ENCODE peak calls at places on chromosomes 4 and X, in nine cellular contexts. N is NAMALWA; S is lower leg skin; H is heart right ventricle; K is H9; M is posterior vena cava; E is activated CD4-positive, alpha-beta T cell treated with anti-CD3 and anti-CD28 coated beads, Interleukin-2, amount 50 U/mL, for 1 hour; T is AG08395; O is pancreas. Z is an unnamed sample.

GRCh38 chr4:165208741-165209388 is 1.5 kb downstream of the KLHL2 start:
- DNase-seq in E (no peak), M (no peak), N (peak), T (no peak), H (no peak), O (no peak), K (no peak), S (no peak), Z (no peak)

GRCh38 chr4:109164011-109164410 is 138.4 kb downstream of the COL25A1 start:
- DNase-seq in H (no peak), K (no peak), O (no peak), N (no peak), E (no peak), M (no peak), S (no peak), T (peak), Z (peak)

GRCh38 chrX:38375888-38376287 is 23.5 kb downstream of the OTC start:
- DNase-seq in S (no peak), T (peak), M (no peak), H (no peak), O (no peak), K (no peak), N (peak), E (no peak), Z (peak)

GRCh38 chrX:150365051-150365952 is 2.2 kb downstream of the MAMLD1 start:
- DNase-seq in O (peak), H (peak), T (no peak), M (peak), K (peak), E (peak), N (peak), S (peak), Z (peak)

GRCh38 chrX:40068048-40068447 is 29.7 kb downstream of the BCOR start:
- DNase-seq in K (no peak), S (no peak), M (no peak), E (no peak), T (no peak), N (peak), H (no peak), O (no peak), Z (no peak)

GRCh38 chr4:123580981-123581664 is 184.5 kb downstream of the SPRY1 start:
- DNase-seq in T (no peak), O (no peak), M (no peak), N (no peak), K (no peak), H (no peak), E (no peak), S (no peak), Z (no peak)

GRCh38 chr4:336099-336892 is 1.3 kb upstream of the ZNF141 start:
- DNase-seq in H (peak), T (peak), E (no peak), S (peak), K (peak), N (no peak), M (no peak), O (peak), Z (peak)

GRCh38 chrX:136710324-136710951 is 62.5 kb downstream of the CD40LG start:
- DNase-seq in K (no peak), E (no peak), M (no peak), H (no peak), N (no peak), S (no peak), O (no peak), T (no peak), Z (no peak)

GRCh38 chrX:56564921-56565861 is 1.8 kb downstream of the UBQLN2 start:
- DNase-seq in E (no peak), T (no peak), M (peak), K (no peak), N (peak), O (peak), S (no peak), H (no peak), Z (peak)

GRCh38 chr4:43374352-43374751 is 481.8 kb downstream of the GRXCR1 start:
- DNase-seq in E (no peak), O (no peak), K (no peak), M (no peak), H (no peak), T (no peak), N (no peak), S (no peak), Z (no peak)

GRCh38 chrX:100748133-100748532 is 16.2 kb upstream of the SYTL4 start:
- DNase-seq in N (no peak), T (no peak), K (no peak), M (no peak), O (no peak), S (no peak), H (no peak), E (no peak), Z (no peak)

GRCh38 chr4:184941671-184942070 is 76.6 kb upstream of the HELT start:
- DNase-seq in M (no peak), O (no peak), E (no peak), K (no peak), H (no peak), N (no peak), T (no peak), S (no peak), Z (no peak)

Z was measured in GM03348.